ENCODE peak calls at places on chromosomes 4 and X, in five cellular contexts. E, N, B, M and H are unnamed samples.

GRCh38 chr4:164287173-164287572 is 466.8 kb upstream of the SMIM31 start:
- DNase-seq in N (no peak), E (no peak), B (no peak), M (no peak), H (no peak)

GRCh38 chr4:39621582-39621981 is 17.1 kb downstream of the SMIM14 start:
- DNase-seq in B (no peak), N (peak), M (peak), E (no peak), H (no peak)

GRCh38 chrX:100750901-100751300 is 19.0 kb upstream of the SYTL4 start:
- DNase-seq in N (no peak), E (no peak), B (no peak), M (no peak), H (no peak)

GRCh38 chr4:102129810-102130209 is 215.5 kb downstream of the SLC39A8 start:
- DNase-seq in B (no peak), N (no peak), M (no peak), E (no peak), H (no peak)

GRCh38 chrX:142428916-142429315 is 223.8 kb upstream of the MAGEC2 start:
- DNase-seq in N (no peak), E (no peak), M (no peak), B (no peak), H (no peak)

GRCh38 chr4:157664726-157665125 is 444.2 kb downstream of the GRIA2 start:
- DNase-seq in N (no peak), E (no peak), B (no peak), M (peak), H (no peak)

GRCh38 chr4:39970559-39971270 is 7.0 kb downstream of the PDS5A start:
- DNase-seq in E (no peak), B (peak), M (peak), N (no peak), H (no peak)

GRCh38 chrX:49106930-49107329 is 16.6 kb downstream of the GPKOW start:
- DNase-seq in N (peak), M (peak), E (peak), B (peak), H (peak)

GRCh38 chrX:47178337-47178736 is 15.3 kb upstream of the UBA1 start:
- DNase-seq in M (no peak), N (no peak), B (no peak), E (no peak), H (no peak)

GRCh38 chrX:6448003-6448402 is 86.9 kb downstream of the VCX3A start:
- DNase-seq in M (no peak), E (no peak), N (no peak), B (no peak), H (no peak)

GRCh38 chr4:115234405-115235093 is 121.1 kb upstream of the NDST4 start:
- DNase-seq in N (peak), B (peak), M (peak), E (no peak), H (peak)

GRCh38 chr4:145545538-145546224 is 64.0 kb downstream of the SMAD1 start:
- DNase-seq in M (peak), B (no peak), E (peak), N (peak), H (peak)

GRCh38 chrX:9526965-9527364 is 62.1 kb downstream of the TBL1X start:
- DNase-seq in N (no peak), B (no peak), E (no peak), M (no peak), H (no peak)

GRCh38 chr4:766152-766515 is 59.8 kb downstream of the CPLX1 start:
- DNase-seq in M (peak), E (no peak), N (no peak), B (no peak), H (no peak)

GRCh38 chr4:184544711-184545409 is 70.5 kb upstream of the IRF2 start:
- DNase-seq in B (no peak), N (no peak), E (no peak), M (no peak), H (no peak)

GRCh38 chrX:108159028-108159670 is 67.6 kb downstream of the ATG4A start:
- DNase-seq in B (no peak), M (no peak), E (no peak), N (no peak), H (no peak)

GRCh38 chr4:1249731-1250526 is 999 bp upstream of the CTBP1 start:
- DNase-seq in E (no peak), N (no peak), M (peak), B (no peak), H (no peak)

GRCh38 chr4:21753084-21753760 is 195.3 kb downstream of the KCNIP4 start:
- DNase-seq in N (no peak), E (no peak), B (no peak), M (peak), H (no peak)

GRCh38 chr4:180827193-180827592 is 1416.0 kb upstream of the TENM3 start:
- DNase-seq in E (no peak), M (peak), B (no peak), N (no peak), H (no peak)

GRCh38 chr4:180827610-180828009 is 1415.6 kb upstream of the TENM3 start:
- DNase-seq in E (peak), N (no peak), M (peak), B (no peak), H (no peak)

GRCh38 chr4:180828455-180829018 is 1414.7 kb upstream of the TENM3 start:
- DNase-seq in B (peak), M (peak), N (peak), E (peak), H (peak)

GRCh38 chr4:180832086-180832485 is 1411.1 kb upstream of the TENM3 start:
- DNase-seq in N (no peak), B (peak), M (no peak), E (no peak), H (no peak)
- TF ChIP-seq CTCF in N (no peak), B (peak), M (peak), E (no peak), H (peak)

DNA sequence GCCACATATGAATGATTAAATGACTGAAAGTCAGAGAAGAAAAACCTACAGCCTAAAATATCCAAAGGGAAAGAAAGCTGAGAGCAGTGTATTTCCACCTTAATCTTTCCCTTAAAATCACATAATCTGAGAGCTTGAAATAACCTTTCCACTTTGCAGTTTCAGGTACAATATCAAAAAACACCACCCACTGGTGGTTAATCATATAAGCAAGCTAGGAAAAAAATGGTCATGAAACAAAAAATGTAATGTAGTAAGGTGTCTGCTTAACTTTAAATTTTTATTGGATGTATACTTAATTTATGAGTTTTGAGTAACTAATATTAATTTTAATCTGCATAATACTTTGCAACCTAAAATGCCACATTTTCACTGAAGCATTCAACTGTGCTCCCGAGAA is 3.2 kb downstream of the PRDM5 start:
- DNase-seq in E (no peak), B (peak), N (no peak), M (no peak), H (no peak)
- TF ChIP-seq CTCF in E (peak), B (peak), N (no peak), M (no peak), H (no peak)

DNA sequence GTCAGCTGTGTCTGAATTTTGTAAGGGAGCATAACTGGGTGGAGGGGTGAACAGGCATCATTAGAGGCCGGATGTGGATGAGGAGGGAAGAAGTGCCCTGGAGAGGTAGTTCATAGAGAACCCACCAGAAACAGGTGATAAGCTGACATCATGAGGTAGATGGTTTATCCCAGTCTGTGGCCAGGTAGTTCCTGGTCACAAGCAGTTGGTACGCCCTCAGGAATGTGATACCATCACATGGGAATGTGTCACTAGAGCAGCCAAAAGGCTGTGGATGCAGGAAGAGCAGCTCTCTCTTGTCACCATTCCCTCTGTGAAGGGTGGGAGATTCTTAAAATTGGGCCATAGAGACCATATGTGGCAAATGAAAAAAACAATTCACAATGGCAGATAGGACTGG is 21.9 kb downstream of the MSN start:
- DNase-seq in M (no peak), N (peak), B (no peak), E (no peak), H (no peak)
- TF ChIP-seq CTCF in M (no peak), N (no peak), B (no peak), E (no peak), H (no peak)

DNA sequence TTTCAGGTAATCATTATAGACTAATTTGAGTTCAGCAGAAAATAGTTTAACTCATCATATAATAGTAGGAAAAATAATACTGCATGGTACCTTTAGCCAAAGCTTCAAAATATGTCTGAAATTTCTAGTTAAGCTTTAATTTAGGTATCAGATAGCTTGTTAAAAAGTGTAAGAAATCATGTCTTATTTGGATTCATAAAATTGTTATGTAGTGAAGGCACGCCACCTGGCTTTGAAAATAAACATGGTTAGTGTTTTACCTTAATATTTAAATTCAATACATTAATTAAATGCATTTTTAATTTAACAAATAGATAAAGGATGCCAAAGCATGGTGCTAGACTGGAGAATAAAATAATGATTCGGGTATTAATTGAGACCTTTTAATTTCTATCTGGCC is 211.4 kb downstream of the FSTL5 start:
- DNase-seq in E (no peak), B (no peak), N (no peak), M (peak), H (no peak)
- TF ChIP-seq CTCF in E (no peak), B (peak), N (no peak), M (peak), H (no peak)

DNA sequence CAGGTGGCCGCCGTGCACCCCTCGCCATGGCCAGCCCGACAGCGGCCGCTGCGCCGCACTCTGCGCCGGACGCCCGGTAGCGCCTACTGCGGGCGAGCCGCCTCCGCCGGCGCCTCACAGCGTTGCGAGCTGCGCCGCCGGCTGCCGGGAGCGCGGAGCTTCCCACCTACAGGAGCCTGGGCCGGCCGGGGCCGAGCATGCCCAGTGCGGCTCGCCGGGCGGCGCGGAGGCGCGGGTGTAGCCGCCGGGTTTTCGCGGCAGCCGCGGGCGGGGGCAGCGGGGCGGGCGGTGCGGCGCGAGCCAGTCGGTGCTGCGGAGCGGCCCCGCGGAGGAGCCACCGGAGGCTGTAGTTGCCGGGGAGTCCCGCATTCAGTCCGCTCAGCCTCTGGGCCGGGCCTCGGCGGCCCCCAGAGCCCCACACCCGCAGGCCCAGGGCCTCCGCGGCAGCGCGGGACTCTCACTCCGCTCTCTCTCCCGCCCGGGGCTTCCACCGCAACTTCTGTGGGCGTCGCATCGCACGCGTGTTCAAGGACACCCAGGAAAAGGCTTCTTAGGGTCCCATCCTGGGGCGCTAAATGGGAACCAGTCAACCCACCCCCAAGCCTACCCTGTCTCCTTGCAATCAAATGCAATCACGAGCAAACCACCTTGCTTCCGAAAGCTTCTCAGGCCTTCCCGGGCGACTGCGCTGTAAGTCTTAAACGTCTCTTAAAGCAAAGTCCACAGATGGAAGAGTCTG is at the start of gene MFAP3L:
- DNase-seq in N (peak), M (peak), E (peak), B (no peak), H (peak)
- TF ChIP-seq CTCF in N (no peak), M (no peak), E (no peak), B (no peak), H (no peak)